ENCODE peak calls at places on chromosomes 3 and 15, in seven cellular contexts. S, Q, O, Y, H, L and C are unnamed samples.

GRCh38 chr3:11764931-11765363 is 81.7 kb downstream of the TAMM41 start:
- DNase-seq in S (no peak), Q (no peak), O (peak; percentile 90), Y (no peak), H (no peak), L (no peak), C (peak; percentile 86)

GRCh38 chr3:134904796-134905646 is 110.0 kb downstream of the EPHB1 start:
- DNase-seq in S (no peak), Q (no peak), O (peak; percentile 23), Y (no peak), H (no peak), L (no peak), C (no peak)

GRCh38 chr15:58931985-58932384 is 1.5 kb downstream of the SLTM start:
- DNase-seq in S (peak; percentile 9), Q (no peak), O (peak; percentile 48), Y (no peak), H (no peak), L (no peak), C (no peak)

GRCh38 chr3:149605902-149606301 is 51.9 kb downstream of the WWTR1 start:
- DNase-seq in S (no peak), Q (no peak), O (peak; percentile 71), Y (no peak), H (no peak), L (no peak), C (no peak)

GRCh38 chr15:78313383-78313782 is 14.0 kb upstream of the SKIC8 start:
- DNase-seq in S (no peak), Q (peak; percentile 35), O (no peak), Y (no peak), H (peak; percentile 30), L (no peak), C (no peak)

GRCh38 chr3:94643400-94643799 is 580.5 kb downstream of the NSUN3 start:
- DNase-seq in S (no peak), Q (no peak), O (no peak), Y (no peak), H (no peak), L (no peak), C (no peak)

GRCh38 chr15:100254694-100255093 is 87.1 kb downstream of the ADAMTS17 start:
- DNase-seq in S (no peak), Q (no peak), O (no peak), Y (no peak), H (no peak), L (no peak), C (no peak)

GRCh38 chr3:148847351-148847750 is 17.7 kb upstream of the CPA3 start:
- DNase-seq in S (no peak), Q (no peak), O (peak; percentile 28), Y (no peak), H (no peak), L (no peak), C (no peak)

GRCh38 chr15:24745276-24745675 is 69.7 kb downstream of the NPAP1 start:
- DNase-seq in S (no peak), Q (no peak), O (no peak), Y (no peak), H (no peak), L (no peak), C (no peak)

GRCh38 chr3:129534428-129535027 is 6.1 kb downstream of the RHO start:
- DNase-seq in S (no peak), Q (no peak), O (no peak), Y (no peak), H (no peak), L (no peak), C (no peak)

GRCh38 chr3:193301441-193301840 is 60.4 kb downstream of the PLAAT1 start:
- DNase-seq in S (no peak), Q (no peak), O (peak; percentile 89), Y (no peak), H (no peak), L (no peak), C (no peak)

GRCh38 chr3:108021131-108021530 is 69.7 kb downstream of the CD47 start:
- DNase-seq in S (no peak), Q (no peak), O (no peak), Y (no peak), H (no peak), L (no peak), C (no peak)

GRCh38 chr3:57582470-57583168 is 14.5 kb downstream of the ARF4 start:
- DNase-seq in S (peak; percentile 10), Q (no peak), O (no peak), Y (no peak), H (no peak), L (no peak), C (no peak)

GRCh38 chr3:162643245-162643644 is 1146.6 kb downstream of the OTOL1 start:
- DNase-seq in S (no peak), Q (no peak), O (no peak), Y (no peak), H (no peak), L (no peak), C (no peak)

GRCh38 chr3:157127268-157127667 is 32.7 kb downstream of the CCNL1 start:
- DNase-seq in S (no peak), Q (no peak), O (peak; percentile 54), Y (no peak), H (no peak), L (no peak), C (no peak)

GRCh38 chr3:123489400-123490004 is 40.6 kb upstream of the ADCY5 start:
- DNase-seq in S (peak; percentile 83), Q (peak; percentile 87), O (peak; percentile 19), Y (peak; percentile 71), H (peak; percentile 83), L (peak; percentile 69), C (peak; percentile 10)

GRCh38 chr3:8239718-8240698 is 261.6 kb upstream of the LMCD1 start:
- DNase-seq in S (peak; percentile 50), Q (no peak), O (peak; percentile 26), Y (no peak), H (no peak), L (no peak), C (no peak)

GRCh38 chr3:2860626-2861025 is 249.5 kb downstream of the IL5RA start:
- DNase-seq in S (no peak), Q (no peak), O (no peak), Y (no peak), H (no peak), L (no peak), C (no peak)

GRCh38 chr3:104588442-104588841 is 778.3 kb upstream of the ALCAM start:
- DNase-seq in S (no peak), Q (no peak), O (no peak), Y (no peak), H (no peak), L (no peak), C (no peak)

GRCh38 chr3:46607603-46608028 is 4.7 kb upstream of the FAM240A start:
- DNase-seq in S (no peak), Q (no peak), O (no peak), Y (no peak), H (no peak), L (peak; percentile 17), C (no peak)

GRCh38 chr3:25573386-25574171 is 91.1 kb downstream of the TOP2B start:
- DNase-seq in S (peak; percentile 79), Q (no peak), O (peak; percentile 67), Y (no peak), H (no peak), L (no peak), C (no peak)

GRCh38 chr3:119177321-119177720 is 3.9 kb downstream of the UPK1B start:
- DNase-seq in S (no peak), Q (no peak), O (no peak), Y (no peak), H (no peak), L (no peak), C (no peak)

GRCh38 chr15:75153084-75153483 is 48.6 kb upstream of the C15orf39 start:
- DNase-seq in S (peak; percentile 42), Q (no peak), O (peak; percentile 38), Y (no peak), H (no peak), L (no peak), C (no peak)

GRCh38 chr3:33597257-33597689 is 120.8 kb downstream of the CLASP2 start:
- DNase-seq in S (no peak), Q (no peak), O (no peak), Y (no peak), H (no peak), L (no peak), C (no peak)

GRCh38 chr3:40097507-40098117 is 211.9 kb upstream of the EIF1B start:
- DNase-seq in S (no peak), Q (no peak), O (peak; percentile 23), Y (no peak), H (no peak), L (no peak), C (no peak)

GRCh38 chr15:81809543-81809942 is 236.3 kb downstream of the MEX3B start:
- DNase-seq in S (peak; percentile 33), Q (no peak), O (no peak), Y (no peak), H (no peak), L (no peak), C (no peak)

GRCh38 chr15:95639208-95639607 is 691.3 kb upstream of the NR2F2 start:
- DNase-seq in S (no peak), Q (no peak), O (no peak), Y (no peak), H (no peak), L (no peak), C (no peak)

GRCh38 chr15:39543651-39544050 is 37.2 kb upstream of the THBS1 start:
- DNase-seq in S (no peak), Q (no peak), O (no peak), Y (no peak), H (no peak), L (no peak), C (no peak)

GRCh38 chr15:93327364-93327763 is 238.4 kb upstream of the RGMA start:
- DNase-seq in S (no peak), Q (no peak), O (no peak), Y (no peak), H (no peak), L (no peak), C (no peak)
- H3K4me3 ChIP-seq in S (no peak overlapping the region), Q (no peak overlapping the region), O (no peak overlapping the region), Y (no peak overlapping the region), H (no peak overlapping the region), L (no peak overlapping the region), C (no peak overlapping the region)

DNA sequence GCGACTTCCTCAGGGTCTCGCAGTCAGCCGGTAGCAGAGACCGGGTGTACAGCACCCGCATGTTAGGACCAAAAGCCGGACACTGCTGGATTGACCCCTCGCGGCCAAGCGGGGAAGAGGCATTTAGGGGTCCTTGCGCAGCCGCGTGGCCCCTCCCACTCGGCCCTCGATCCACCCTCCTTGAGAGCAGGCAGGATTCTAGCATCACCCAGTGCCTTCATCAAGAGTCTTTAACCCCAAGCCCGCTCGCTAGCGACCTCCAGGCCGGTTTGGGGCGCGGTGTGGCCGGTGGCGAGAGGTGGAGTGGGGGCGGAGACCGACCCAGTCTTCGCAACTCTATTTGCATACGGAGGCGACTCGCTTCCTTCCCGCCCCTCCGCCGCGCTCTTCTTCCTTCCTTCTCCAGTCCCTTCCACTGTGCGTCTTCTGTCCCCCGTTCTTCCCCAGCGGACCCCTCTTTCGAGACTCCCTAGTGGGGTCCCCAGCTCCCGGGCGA is at the start of gene ST6GAL1:
- DNase-seq in S (peak; percentile 90), Q (peak; percentile 85), O (peak; percentile 50), Y (peak; percentile 35), H (peak; percentile 69), L (peak; percentile 74), C (no peak)
- TF ChIP-seq CTCF in S (peak; percentile 60), Q (peak; percentile 51), O (no peak), Y (peak; percentile 47), H (no peak), L (peak; percentile 49), C (peak; percentile 70)

GRCh38 chr3:27728195-27729087 is 6.3 kb upstream of the EOMES start:
- DNase-seq in S (peak; percentile 48), Q (no peak), O (no peak), Y (no peak), H (no peak), L (no peak), C (no peak)
- H3K27me3 ChIP-seq in S (peaks cover 80% of the 10 kb centered on the region), Q (peaks cover 79% of the 10 kb centered on the region), O (peaks cover 93% of the 10 kb centered on the region), Y (no peaks in the 10 kb centered on the region), H (peaks cover 24% of the 10 kb centered on the region), L (peaks cover 91% of the 10 kb centered on the region), C (peaks cover 69% of the 10 kb centered on the region)

GRCh38 chr3:458614-459375 is 262.2 kb downstream of the CHL1 start:
- DNase-seq in S (no peak), Q (no peak), O (no peak), Y (no peak), H (no peak), L (no peak), C (no peak)
- H3K4me3 ChIP-seq in S (no peak overlapping the region), Q (no peak overlapping the region), O (no peak overlapping the region), Y (no peak overlapping the region), H (no peak overlapping the region), L (no peak overlapping the region), C (no peak overlapping the region)